ENCODE peak calls at places on chromosome 18, in seven cellular contexts. J is stimulated activated effector memory CD8-positive, alpha-beta T cell treated with anti-CD3 and anti-CD28 coated beads, Interleukin-12 subunit alpha, Interleukin-12 subunit beta, amount 100 ng/mL, for 72 hours; V is pons; X is GM20000; D is RWPE1; C is breast epithelium; Z is nephron progenitor cell. W is an unnamed sample.

GRCh38 chr18:24497052-24497754 is 36.8 kb downstream of the HRH4 start:
- DNase-seq in J (no peak), V (peak), X (no peak), D (no peak), C (no peak), Z (no peak), W (no peak)

GRCh38 chr18:6396276-6396675 is 18.4 kb downstream of the L3MBTL4 start:
- DNase-seq in J (no peak), V (no peak), X (no peak), D (no peak), C (no peak), Z (no peak), W (no peak)

GRCh38 chr18:10752407-10752806 is 226.6 kb downstream of the NAPG start:
- DNase-seq in J (no peak), V (no peak), X (no peak), D (no peak), C (no peak), Z (no peak), W (no peak)

GRCh38 chr18:35029770-35030169 is 11.4 kb upstream of the MAPRE2 start:
- DNase-seq in J (no peak), V (no peak), X (no peak), D (no peak), C (no peak), Z (no peak), W (no peak)

GRCh38 chr18:76657428-76657827 is 162.4 kb upstream of the ZNF516 start:
- DNase-seq in J (no peak), V (no peak), X (no peak), D (no peak), C (no peak), Z (no peak), W (peak)

GRCh38 chr18:8957731-8958130 is 144.8 kb upstream of the NDUFV2 start:
- DNase-seq in J (no peak), V (no peak), X (no peak), D (no peak), C (no peak), Z (no peak), W (no peak)

GRCh38 chr18:38241736-38242135 is 676.1 kb upstream of the CELF4 start:
- DNase-seq in J (no peak), V (no peak), X (no peak), D (no peak), C (no peak), Z (no peak), W (no peak)

GRCh38 chr18:56890632-56891031 is 239.5 kb downstream of the WDR7 start:
- DNase-seq in J (no peak), V (no peak), X (no peak), D (peak), C (no peak), Z (no peak), W (no peak)

GRCh38 chr18:59690216-59691045 is 6.8 kb downstream of the CCBE1 start:
- DNase-seq in J (no peak), V (no peak), X (no peak), D (no peak), C (no peak), Z (no peak), W (no peak)

GRCh38 chr18:8424917-8425725 is 184.1 kb upstream of the RAB12 start:
- DNase-seq in J (no peak), V (no peak), X (no peak), D (peak), C (no peak), Z (no peak), W (no peak)